ENCODE peak calls at places on chromosomes 4 and X, in nine cellular contexts. D, S, O, M, A, L, W, C and T are unnamed samples.

GRCh38 chr4:107283587-107284559 is 247.8 kb upstream of the DKK2 start:
- DNase-seq in D (peak), S (peak), O (no peak), M (peak), A (no peak), L (no peak), W (no peak), C (no peak), T (peak)

GRCh38 chr4:127618427-127618826 is 14.3 kb upstream of the INTU start:
- DNase-seq in D (no peak), S (no peak), O (no peak), M (no peak), A (no peak), L (no peak), W (no peak), C (no peak), T (no peak)

GRCh38 chrX:19585370-19586082 is 70.2 kb upstream of the MAP3K15 start:
- DNase-seq in D (no peak), S (no peak), O (no peak), M (no peak), A (no peak), L (peak), W (no peak), C (no peak), T (no peak)

GRCh38 chr4:53654300-53654758 is 63.0 kb upstream of the LNX1 start:
- DNase-seq in D (peak), S (no peak), O (no peak), M (peak), A (no peak), L (no peak), W (no peak), C (no peak), T (no peak)

GRCh38 chrX:19889582-19890342 is 2.4 kb upstream of the SH3KBP1 start:
- DNase-seq in D (peak), S (peak), O (no peak), M (peak), A (no peak), L (no peak), W (no peak), C (peak), T (peak)

GRCh38 chr4:13955551-13955950 is 328.0 kb upstream of the BOD1L1 start:
- DNase-seq in D (no peak), S (no peak), O (no peak), M (no peak), A (no peak), L (no peak), W (no peak), C (no peak), T (no peak)

GRCh38 chr4:38869511-38869910 is 1.9 kb downstream of the FAM114A1 start:
- DNase-seq in D (no peak), S (no peak), O (no peak), M (peak), A (no peak), L (no peak), W (no peak), C (no peak), T (no peak)

GRCh38 chr4:10746371-10747143 is 62.0 kb upstream of the CLNK start:
- DNase-seq in D (peak), S (no peak), O (no peak), M (no peak), A (no peak), L (no peak), W (no peak), C (no peak), T (no peak)

GRCh38 chr4:89072921-89073320 is 15.9 kb upstream of the FAM13A start:
- DNase-seq in D (no peak), S (no peak), O (no peak), M (no peak), A (no peak), L (no peak), W (no peak), C (no peak), T (no peak)